ENCODE peak calls at places on chromosome 15, in seven cellular contexts. H is kidney, O is psoas muscle, L is transverse colon, P is coronary artery, M is HFFc6, Y is GM13977. T is an unnamed sample.

GRCh38 chr15:99433026-99433756 is 132.6 kb upstream of the MEF2A start:
- DNase-seq in H (peak), O (no peak), L (peak), P (no peak), M (no peak), Y (peak), T (no peak)

GRCh38 chr15:68885070-68885469 is 45.3 kb upstream of the SPESP1 start:
- DNase-seq in H (no peak), O (no peak), L (no peak), P (no peak), M (peak), Y (no peak), T (no peak)

GRCh38 chr15:26702381-26702780 is 70.5 kb downstream of the GABRB3 start:
- DNase-seq in H (no peak), O (no peak), L (no peak), P (no peak), M (no peak), Y (no peak), T (no peak)

GRCh38 chr15:36901012-36901411 is 199.3 kb downstream of the MEIS2 start:
- DNase-seq in H (no peak), O (no peak), L (no peak), P (no peak), M (no peak), Y (no peak), T (no peak)

GRCh38 chr15:31403606-31404005 is 77.0 kb downstream of the KLF13 start:
- DNase-seq in H (no peak), O (no peak), L (no peak), P (no peak), M (no peak), Y (no peak), T (no peak)

GRCh38 chr15:68433551-68433950 is 1.6 kb upstream of the ITGA11 start:
- DNase-seq in H (peak), O (no peak), L (no peak), P (no peak), M (no peak), Y (no peak), T (no peak)

GRCh38 chr15:80512729-80513670 is 108.8 kb downstream of the ARNT2 start:
- DNase-seq in H (no peak), O (no peak), L (no peak), P (no peak), M (no peak), Y (no peak), T (no peak)

GRCh38 chr15:50116477-50116876 is 2.6 kb downstream of the ATP8B4 start:
- DNase-seq in H (no peak), O (no peak), L (no peak), P (no peak), M (peak), Y (no peak), T (no peak)

GRCh38 chr15:78035319-78035718 is 42.2 kb downstream of the TBC1D2B start:
- DNase-seq in H (no peak), O (no peak), L (no peak), P (no peak), M (no peak), Y (no peak), T (no peak)

GRCh38 chr15:76905013-76905839 is at the start of gene SCAPER:
- DNase-seq in H (peak), O (peak), L (peak), P (peak), M (peak), Y (peak), T (peak)

GRCh38 chr15:54519577-54519976 is 541.3 kb downstream of the UNC13C start:
- DNase-seq in H (no peak), O (no peak), L (no peak), P (no peak), M (no peak), Y (no peak), T (no peak)

GRCh38 chr15:66898656-66899402 is 166.6 kb upstream of the SMAD3 start:
- DNase-seq in H (no peak), O (no peak), L (no peak), P (no peak), M (no peak), Y (no peak), T (no peak)

GRCh38 chr15:41989573-41990242 is 17.4 kb upstream of the EHD4 start:
- DNase-seq in H (peak), O (peak), L (peak), P (no peak), M (peak), Y (peak), T (no peak)

GRCh38 chr15:55823699-55824098 is 80.7 kb upstream of the PRTG start:
- DNase-seq in H (no peak), O (no peak), L (no peak), P (no peak), M (no peak), Y (no peak), T (no peak)

GRCh38 chr15:65920825-65921309 is 51.6 kb downstream of the RAB11A start:
- DNase-seq in H (no peak), O (no peak), L (no peak), P (no peak), M (no peak), Y (peak), T (no peak)

GRCh38 chr15:43748376-43748775 is 2.1 kb downstream of the PDIA3 start:
- DNase-seq in H (no peak), O (no peak), L (no peak), P (no peak), M (no peak), Y (no peak), T (no peak)

GRCh38 chr15:33007295-33007855 is 187.1 kb downstream of the FMN1 start:
- DNase-seq in H (no peak), O (no peak), L (no peak), P (no peak), M (peak), Y (no peak), T (no peak)

GRCh38 chr15:91182096-91182495 is 82.0 kb downstream of the SV2B start:
- DNase-seq in H (no peak), O (no peak), L (no peak), P (no peak), M (no peak), Y (no peak), T (no peak)

GRCh38 chr15:26439681-26440080 is 333.2 kb downstream of the GABRB3 start:
- DNase-seq in H (no peak), O (no peak), L (no peak), P (no peak), M (no peak), Y (no peak), T (no peak)

GRCh38 chr15:29045717-29046116 is 159.9 kb downstream of the APBA2 start:
- DNase-seq in H (no peak), O (no peak), L (no peak), P (no peak), M (peak), Y (no peak), T (no peak)

GRCh38 chr15:35654334-35654733 is 108.4 kb upstream of the DPH6 start:
- DNase-seq in H (no peak), O (no peak), L (no peak), P (no peak), M (no peak), Y (no peak), T (no peak)

GRCh38 chr15:77347197-77347596 is 72.7 kb downstream of the PEAK1 start:
- DNase-seq in H (no peak), O (no peak), L (no peak), P (no peak), M (no peak), Y (no peak), T (no peak)

GRCh38 chr15:89419370-89419984 is 76.9 kb downstream of the RHCG start:
- DNase-seq in H (no peak), O (no peak), L (no peak), P (no peak), M (peak), Y (no peak), T (no peak)

GRCh38 chr15:57924536-57924935 is 141.0 kb downstream of the ALDH1A2 start:
- DNase-seq in H (no peak), O (no peak), L (no peak), P (no peak), M (no peak), Y (no peak), T (no peak)

GRCh38 chr15:74843445-74843828 is 481 bp upstream of the ULK3 start:
- DNase-seq in H (peak), O (no peak), L (no peak), P (no peak), M (no peak), Y (no peak), T (no peak)
- TF ChIP-seq CTCF in H (no peak), O (no peak), L (peak), P (no peak), M (peak), Y (no peak), T (peak)

GRCh38 chr15:63157066-63157890 is at the start of gene RPS27L:
- DNase-seq in H (peak), O (peak), L (peak), P (peak), M (peak), Y (peak), T (peak)

GRCh38 chr15:63156086-63156707 is 1.1 kb downstream of the RPS27L start:
- DNase-seq in H (no peak), O (no peak), L (no peak), P (no peak), M (no peak), Y (peak), T (no peak)

GRCh38 chr15:63156708-63157065 is 590 bp downstream of the RPS27L start:
- DNase-seq in H (no peak), O (no peak), L (peak), P (no peak), M (peak), Y (peak), T (no peak)

GRCh38 chr15:63155486-63155885 is 1.8 kb downstream of the RPS27L start:
- DNase-seq in H (no peak), O (no peak), L (no peak), P (no peak), M (no peak), Y (no peak), T (no peak)

DNA sequence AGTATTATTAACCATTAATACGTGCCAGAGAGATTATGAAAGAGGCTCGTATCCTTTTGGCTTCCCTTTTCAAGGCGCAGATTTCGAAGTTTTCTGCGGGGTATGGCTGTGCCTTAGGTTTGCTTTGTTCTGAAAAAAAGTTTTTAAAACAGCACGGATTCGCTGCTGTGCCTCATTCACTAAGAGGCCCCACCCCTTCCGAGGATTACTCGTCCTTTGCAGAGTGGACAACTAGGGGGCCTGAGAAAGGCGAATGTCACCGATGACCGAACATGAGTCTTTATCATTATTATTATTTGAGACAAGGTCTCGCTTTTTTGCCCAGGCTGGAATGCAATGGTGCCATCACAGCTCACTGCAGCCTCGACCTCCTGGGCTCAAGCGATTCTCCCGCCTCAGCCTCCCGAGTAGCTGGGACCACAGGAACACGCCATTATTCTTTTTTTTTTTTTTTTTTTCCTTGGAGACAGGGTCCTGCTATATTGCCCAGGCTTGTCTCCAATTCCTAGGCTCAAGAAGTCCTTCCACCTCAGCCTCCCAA is 684 bp upstream of the RPS27L start:
- DNase-seq in H (no peak), O (peak), L (peak), P (no peak), M (peak), Y (peak), T (peak)
- TF ChIP-seq CTCF in H (no peak), O (peak), L (peak), P (no peak), M (peak), Y (no peak), T (peak)

GRCh38 chr15:82812994-82813393 is 3.6 kb downstream of the WHAMM start:
- DNase-seq in H (no peak), O (no peak), L (no peak), P (no peak), M (no peak), Y (no peak), T (no peak)
- TF ChIP-seq CTCF in H (no peak), O (no peak), L (no peak), P (no peak), M (no peak), Y (no peak), T (no peak)

GRCh38 chr15:60835974-60836373 is 357.0 kb upstream of the ICE2 start:
- DNase-seq in H (no peak), O (no peak), L (no peak), P (no peak), M (peak), Y (no peak), T (peak)
- TF ChIP-seq CTCF in H (no peak), O (no peak), L (no peak), P (no peak), M (no peak), Y (no peak), T (no peak)

GRCh38 chr15:52172869-52173268 is 18.3 kb downstream of the GNB5 start:
- DNase-seq in H (no peak), O (no peak), L (no peak), P (no peak), M (no peak), Y (no peak), T (no peak)

GRCh38 chr15:52171807-52172206 is 19.4 kb downstream of the GNB5 start:
- DNase-seq in H (no peak), O (no peak), L (no peak), P (no peak), M (no peak), Y (no peak), T (no peak)

GRCh38 chr15:52171386-52171785 is 19.8 kb downstream of the GNB5 start:
- DNase-seq in H (no peak), O (no peak), L (no peak), P (no peak), M (no peak), Y (no peak), T (no peak)
- TF ChIP-seq CTCF in H (no peak), O (no peak), L (no peak), P (no peak), M (no peak), Y (no peak), T (peak)

GRCh38 chr15:47586653-47587224 is 130.6 kb upstream of the SEMA6D start:
- DNase-seq in H (no peak), O (no peak), L (peak), P (no peak), M (no peak), Y (no peak), T (no peak)

GRCh38 chr15:47587938-47588817 is 129.1 kb upstream of the SEMA6D start:
- DNase-seq in H (no peak), O (no peak), L (no peak), P (no peak), M (no peak), Y (no peak), T (no peak)

GRCh38 chr15:47588968-47589367 is 128.3 kb upstream of the SEMA6D start:
- DNase-seq in H (no peak), O (no peak), L (no peak), P (no peak), M (no peak), Y (no peak), T (no peak)
- TF ChIP-seq CTCF in H (no peak), O (no peak), L (no peak), P (no peak), M (no peak), Y (no peak), T (no peak)

DNA sequence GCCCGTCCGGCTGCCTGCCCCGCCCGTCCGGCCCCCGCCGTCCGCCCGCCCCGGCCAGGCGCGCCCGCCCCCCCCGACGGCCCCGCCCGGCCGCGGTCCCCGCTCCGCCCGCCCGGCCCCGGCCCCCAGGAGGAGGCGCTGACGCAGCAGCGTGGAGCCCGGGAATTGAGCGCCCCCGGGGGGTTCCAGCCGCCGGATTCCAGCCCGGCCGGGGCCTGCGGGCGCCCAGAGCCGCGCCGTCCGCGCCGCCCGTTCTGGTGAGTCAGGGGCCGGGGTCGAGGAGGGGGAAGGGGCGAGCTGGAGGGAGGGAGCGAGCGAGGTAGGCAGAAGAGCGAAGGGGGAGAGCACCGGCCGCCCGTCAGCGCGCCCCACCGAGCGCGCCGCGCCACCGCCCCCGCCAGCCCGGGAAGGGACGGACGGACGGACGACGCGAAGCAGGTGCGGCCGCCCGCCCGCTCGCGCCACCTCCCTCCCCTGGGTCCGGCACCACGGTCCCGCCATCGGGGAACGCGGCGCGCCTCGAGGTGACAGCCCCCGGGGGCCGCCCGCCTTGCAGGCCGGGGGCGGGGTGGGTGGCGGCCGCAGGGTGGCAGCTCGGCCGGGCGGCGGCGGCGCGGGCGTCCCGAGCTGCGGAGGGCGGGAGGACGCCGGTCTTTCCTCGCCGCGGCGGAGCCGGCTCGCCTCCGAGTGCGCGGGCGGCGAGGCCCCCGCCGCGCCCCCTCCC is 421 bp downstream of the BAHD1 start:
- DNase-seq in H (peak), O (no peak), L (no peak), P (no peak), M (peak), Y (peak), T (no peak)
- TF ChIP-seq CTCF in H (no peak), O (no peak), L (no peak), P (no peak), M (peak), Y (peak), T (no peak)

GRCh38 chr15:85592148-85592547 is 202.6 kb downstream of the KLHL25 start:
- DNase-seq in H (no peak), O (no peak), L (no peak), P (no peak), M (peak), Y (no peak), T (peak)
- TF ChIP-seq CTCF in H (peak), O (peak), L (no peak), P (no peak), M (peak), Y (no peak), T (peak)

DNA sequence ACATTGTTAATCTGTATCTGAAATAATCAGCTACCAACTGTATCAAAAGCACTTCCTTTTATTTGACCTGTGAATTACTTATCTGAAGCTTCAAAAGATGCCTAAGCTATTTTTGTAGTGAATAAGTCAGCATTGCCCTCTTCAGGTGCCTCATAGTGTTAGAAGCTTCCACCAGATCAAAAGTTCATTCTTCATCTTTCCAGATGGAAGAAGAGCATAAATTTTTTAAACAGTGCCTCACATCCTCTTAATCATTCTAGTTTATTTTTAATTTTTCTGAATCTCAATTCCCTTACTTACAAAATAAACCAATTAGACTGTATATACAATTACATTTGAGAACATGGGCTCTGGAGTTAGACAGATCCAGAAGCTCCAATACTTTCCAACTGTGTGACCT is 65.0 kb downstream of the MYO5A start:
- DNase-seq in H (no peak), O (no peak), L (no peak), P (no peak), M (peak), Y (peak), T (no peak)
- TF ChIP-seq CTCF in H (no peak), O (peak), L (no peak), P (no peak), M (peak), Y (peak), T (no peak)

DNA sequence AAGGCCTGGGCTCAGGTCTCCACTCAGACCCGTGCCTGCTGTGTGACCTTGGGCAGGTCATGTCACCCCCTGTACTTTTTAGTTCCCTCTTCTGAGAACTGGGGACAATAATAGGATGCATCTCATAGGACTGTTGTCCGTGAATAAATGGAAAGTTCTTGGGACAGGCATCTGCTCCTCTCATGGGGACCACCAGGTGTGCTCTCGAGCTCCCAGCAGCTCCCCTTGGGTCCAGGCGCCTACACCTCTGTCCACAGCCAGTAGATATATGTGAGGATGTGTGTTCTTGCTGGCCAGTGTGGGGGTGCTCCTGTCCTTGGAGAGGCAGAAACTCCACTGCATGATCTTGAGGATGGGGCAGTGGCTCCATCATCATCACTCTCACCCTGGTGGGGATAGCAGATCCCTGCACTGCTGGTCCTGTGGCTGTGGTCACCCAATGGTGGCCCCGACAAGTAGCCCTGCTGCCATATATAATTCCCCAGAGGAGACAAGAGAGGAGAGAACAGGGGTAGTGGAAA is 257.6 kb upstream of the TLE3 start:
- DNase-seq in H (no peak), O (no peak), L (no peak), P (peak), M (no peak), Y (no peak), T (no peak)
- TF ChIP-seq CTCF in H (no peak), O (no peak), L (no peak), P (no peak), M (peak), Y (peak), T (peak)